ENCODE peak calls at places on chromosomes 16 and 17, in four cellular contexts. Y is H1, L is H9, P is mesendoderm. W is an unnamed sample.

GRCh38 chr17:29615048-29615385 is 7.7 kb downstream of the CORO6 start:
- DNase-seq in L (no peak), P (no peak), Y (no peak), W (no peak)

GRCh38 chr17:31807846-31808245 is 51.2 kb downstream of the COPRS start:
- DNase-seq in L (no peak), Y (no peak), P (no peak), W (peak)

GRCh38 chr17:62950067-62950466 is 16.0 kb upstream of the TANC2 start:
- DNase-seq in Y (no peak), L (no peak), P (peak), W (peak)

GRCh38 chr16:1510941-1511351 is 17.8 kb downstream of the TELO2 start:
- DNase-seq in L (peak), P (peak), Y (no peak), W (no peak)

GRCh38 chr16:55710466-55710865 is 54.7 kb downstream of the SLC6A2 start:
- DNase-seq in P (peak), Y (no peak), L (peak), W (no peak)

GRCh38 chr16:12739738-12740137 is 63.9 kb downstream of the CPPED1 start:
- DNase-seq in Y (no peak), L (no peak), P (no peak), W (no peak)

GRCh38 chr17:143785-144281 is 6.5 kb downstream of the SCGB1C2 start:
- DNase-seq in L (peak), P (peak), Y (peak), W (peak)

GRCh38 chr16:70589998-70590471 is 56.3 kb upstream of the IL34 start:
- DNase-seq in Y (no peak), P (no peak), L (no peak), W (peak)

GRCh38 chr16:19289805-19290490 is 4.4 kb downstream of the CLEC19A start:
- DNase-seq in Y (peak), L (peak), P (peak), W (no peak)

GRCh38 chr16:66135376-66135775 is 231.1 kb upstream of the CDH5 start:
- DNase-seq in Y (no peak), L (no peak), P (no peak), W (peak)

GRCh38 chr17:55303008-55303493 is 38.3 kb downstream of the HLF start:
- DNase-seq in L (no peak), P (no peak), Y (no peak), W (no peak)

GRCh38 chr16:87653234-87653633 is 50.9 kb downstream of the JPH3 start:
- DNase-seq in L (no peak), P (peak), Y (no peak), W (peak)

GRCh38 chr16:72995151-72995881 is 52.6 kb downstream of the ZFHX3 start:
- DNase-seq in Y (peak), P (peak), L (peak), W (no peak)

GRCh38 chr17:4858068-4858879 is 25.1 kb downstream of the MINK1 start:
- DNase-seq in P (peak), L (peak), Y (no peak), W (no peak)

GRCh38 chr17:31309525-31309924 is 4.3 kb downstream of the EVI2B start:
- DNase-seq in Y (no peak), L (no peak), P (no peak), W (no peak)

GRCh38 chr16:54446639-54447038 is 160.1 kb upstream of the IRX3 start:
- DNase-seq in Y (no peak), P (no peak), L (no peak), W (no peak)

DNA sequence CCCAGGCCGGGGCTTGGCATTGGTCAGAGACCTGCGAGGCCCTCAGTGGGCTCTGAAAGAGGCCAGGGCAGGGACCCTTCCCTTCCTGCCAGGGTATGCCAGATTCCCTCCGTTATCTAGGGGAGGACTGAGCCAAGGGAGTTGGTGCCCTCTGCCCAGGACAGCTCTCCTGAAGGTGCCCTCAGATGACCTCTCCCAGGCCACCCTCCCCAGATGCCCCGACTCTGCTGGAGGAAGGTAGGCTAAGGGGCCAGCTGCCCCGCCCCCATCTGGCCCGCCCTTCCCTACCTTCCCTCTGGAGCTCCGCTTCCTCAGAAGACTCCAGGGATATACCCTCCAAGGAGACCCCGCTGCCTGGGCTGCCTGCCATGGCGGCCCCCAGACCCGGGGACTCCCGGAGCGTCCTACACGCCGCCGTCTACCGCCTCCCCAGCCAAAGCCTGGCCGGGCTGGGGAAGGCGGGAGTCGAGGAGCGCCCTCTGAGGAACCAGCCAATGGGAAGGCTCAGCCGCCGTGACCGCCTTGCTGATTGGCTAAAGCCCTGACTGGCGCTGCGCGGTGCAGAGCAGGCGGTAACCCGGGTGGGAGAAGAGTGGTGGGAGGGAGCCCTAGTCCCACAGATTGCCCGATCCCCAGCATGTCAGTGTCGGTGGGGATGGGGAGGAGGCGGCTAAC is 7.0 kb downstream of the MPP2 start:
- DNase-seq in Y (peak), P (peak), L (peak), W (peak)
- H4K5ac ChIP-seq in Y (no peak), P (no peak), L (no peak), W (no peak)

GRCh38 chr16:21300309-21301167 is 22.4 kb upstream of the CRYM start:
- DNase-seq in Y (peak), L (peak), P (peak), W (peak)
- H4K5ac ChIP-seq in Y (no peak), L (no peak), P (no peak), W (no peak)

GRCh38 chr16:49756971-49757743 is 98.8 kb downstream of the ZNF423 start:
- DNase-seq in L (no peak), Y (no peak), P (peak), W (no peak)
- H4K5ac ChIP-seq in L (no peak), Y (no peak), P (no peak), W (no peak)

GRCh38 chr17:21167303-21167702 is 40.5 kb downstream of the DHRS7B start:
- DNase-seq in Y (no peak), L (no peak), P (no peak), W (peak)
- H4K5ac ChIP-seq in Y (no peak), L (no peak), P (no peak), W (no peak)

GRCh38 chr17:3572231-3572630 is 14.6 kb upstream of the TRPV3 start:
- DNase-seq in Y (no peak), L (no peak), P (no peak), W (no peak)
- H4K5ac ChIP-seq in Y (no peak), L (no peak), P (no peak), W (no peak)

DNA sequence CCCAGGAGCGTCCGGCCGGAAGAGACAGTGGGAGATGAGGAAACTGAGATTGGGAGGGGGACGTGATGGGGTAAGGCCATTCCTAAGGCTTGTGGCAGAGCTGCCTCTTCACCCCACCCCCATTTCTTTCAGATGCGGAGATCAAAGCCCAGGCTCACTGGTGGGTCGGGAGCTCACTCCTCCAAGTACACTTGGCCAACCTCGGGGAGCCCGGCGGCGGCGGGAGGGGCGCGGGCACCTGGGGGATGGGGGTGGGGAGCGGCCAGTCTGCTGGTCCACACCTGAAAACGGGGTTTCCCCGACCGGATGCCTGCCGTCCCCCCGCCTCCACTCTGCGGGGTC is 17.7 kb upstream of the CBX8 start:
- DNase-seq in P (no peak), Y (no peak), L (peak), W (no peak)
- H4K5ac ChIP-seq in P (no peak), Y (no peak), L (no peak), W (no peak)

DNA sequence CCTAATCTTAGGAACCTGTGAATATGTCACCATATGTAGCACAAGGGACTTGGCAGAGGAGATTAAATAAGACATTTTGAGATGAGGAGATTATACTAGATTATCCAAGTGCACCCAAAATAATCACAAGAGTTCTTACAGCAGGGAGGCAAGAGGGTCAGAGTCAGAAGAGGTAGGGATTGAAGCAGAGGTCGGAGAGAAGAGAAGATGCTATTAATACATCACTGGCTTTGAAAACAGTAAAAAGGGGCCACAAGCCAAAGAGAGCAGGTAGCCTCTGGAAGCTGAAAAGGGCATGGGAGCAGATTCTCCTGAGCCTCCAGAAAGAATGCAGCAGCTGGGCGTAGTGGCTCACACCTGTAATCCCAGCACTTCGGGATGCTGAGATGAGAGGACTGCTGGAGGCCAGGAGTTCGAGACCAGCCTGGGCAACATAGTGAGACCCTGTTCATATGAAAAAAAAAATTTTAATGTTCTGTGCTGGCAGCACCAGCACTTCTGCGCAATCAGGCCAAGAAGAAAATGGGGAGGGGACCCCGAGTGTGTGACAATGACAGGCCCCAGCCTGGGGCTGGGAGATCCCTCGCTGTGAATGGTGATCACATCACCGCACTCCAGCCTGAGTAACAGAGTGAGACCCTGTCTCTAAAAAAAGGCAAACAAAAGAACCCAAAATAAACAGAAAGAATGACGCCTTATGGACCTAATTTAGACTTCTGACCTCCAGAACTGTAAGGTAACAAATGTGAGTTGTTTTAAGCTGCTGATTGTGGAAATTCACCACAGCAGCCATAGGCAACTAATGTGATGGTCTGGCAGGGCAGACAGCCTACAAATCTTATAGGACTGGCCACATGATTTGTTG is 275.4 kb downstream of the MRTFB start:
- DNase-seq in Y (no peak), L (no peak), P (no peak), W (no peak)
- H4K5ac ChIP-seq in Y (no peak), L (no peak), P (no peak), W (no peak)

GRCh38 chr16:10656618-10657017 is 38.1 kb downstream of the TEKT5 start:
- DNase-seq in L (no peak), Y (no peak), P (no peak), W (no peak)
- H4K5ac ChIP-seq in L (no peak), Y (no peak), P (no peak), W (no peak)

GRCh38 chr16:64236351-64236750 is 885.5 kb downstream of the CDH11 start:
- DNase-seq in P (no peak), Y (no peak), L (no peak), W (peak)

GRCh38 chr16:64238576-64238975 is 883.3 kb downstream of the CDH11 start:
- DNase-seq in Y (no peak), P (no peak), L (no peak), W (peak)

GRCh38 chr16:64234200-64234599 is 887.7 kb downstream of the CDH11 start:
- DNase-seq in P (no peak), L (no peak), Y (no peak), W (no peak)
- H4K5ac ChIP-seq in P (no peak), L (no peak), Y (no peak), W (no peak)

DNA sequence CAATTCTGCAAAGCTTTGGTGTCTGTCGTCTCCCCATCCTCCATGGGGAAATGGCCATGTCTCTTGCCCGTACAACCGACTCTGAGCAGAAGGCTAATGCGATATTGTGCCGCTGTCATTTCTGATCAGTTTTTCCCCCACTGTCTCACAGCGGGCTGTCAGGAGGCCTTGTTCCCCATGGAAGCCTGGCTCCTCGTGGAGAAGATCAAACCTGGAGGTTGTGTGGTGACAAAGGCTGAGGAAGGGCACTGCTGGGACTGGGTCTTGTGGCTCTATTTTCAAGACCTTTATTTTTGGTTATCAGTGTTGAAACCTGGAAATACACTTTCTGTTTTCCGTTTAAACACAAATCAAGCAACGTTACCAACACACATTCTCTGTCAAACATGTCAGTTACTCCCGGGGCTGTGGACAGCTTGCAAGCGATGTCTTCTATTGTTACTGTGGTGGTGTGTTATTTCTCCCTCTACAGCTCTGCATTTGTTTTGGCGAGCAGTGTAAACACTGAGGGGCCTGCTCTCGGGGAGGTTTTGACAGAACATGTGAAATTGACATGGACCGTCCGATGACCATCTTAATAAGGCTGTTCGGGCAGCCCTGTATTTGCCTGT is 12.3 kb downstream of the RBFOX1 start:
- DNase-seq in Y (no peak), L (no peak), P (no peak), W (no peak)
- H4K5ac ChIP-seq in Y (no peak), L (no peak), P (no peak), W (no peak)